ENCODE peak calls at places on chromosomes 12 and 14, in six cellular contexts. L, O, W, N, J and V are unnamed samples.
A peak's percentile ranks its signal among the peaks of the same experiment; 100 is the strongest.

GRCh38 chr14:33938131-33938949 is 12.5 kb downstream of the EGLN3 start:
- DNase-seq in O (peak; percentile 63), J (peak; percentile 41), L (peak; percentile 61), N (no peak), W (peak; percentile 76), V (no peak)

GRCh38 chr12:80183939-80184338 is 84.6 kb downstream of the OTOGL start:
- DNase-seq in W (no peak), L (peak; percentile 70), O (no peak), N (no peak), J (no peak), V (no peak)

GRCh38 chr14:105880616-105881015 is 354.2 kb downstream of the TMEM121 start:
- DNase-seq in O (no peak), L (no peak), J (no peak), N (no peak), W (no peak), V (no peak)

GRCh38 chr14:100145682-100146464 is 13.6 kb downstream of the DEGS2 start:
- DNase-seq in W (no peak), L (no peak), O (no peak), J (no peak), N (no peak), V (no peak)

GRCh38 chr12:4118017-4118510 is 155.5 kb upstream of the CCND2 start:
- DNase-seq in J (no peak), N (peak; percentile 56), O (no peak), W (peak; percentile 45), L (no peak), V (no peak)

GRCh38 chr12:124375141-124375788 is 80.4 kb downstream of the RFLNA start:
- DNase-seq in L (no peak), J (no peak), W (no peak), N (no peak), O (no peak), V (no peak)

GRCh38 chr12:82425241-82425640 is 66.9 kb downstream of the METTL25 start:
- DNase-seq in L (no peak), W (no peak), N (no peak), O (no peak), J (no peak), V (no peak)

GRCh38 chr12:42291680-42292079 is 34.2 kb downstream of the ZCRB1 start:
- DNase-seq in O (no peak), L (no peak), J (no peak), W (no peak), N (no peak), V (no peak)

GRCh38 chr14:89422181-89422951 is 5.3 kb upstream of the FOXN3 start:
- DNase-seq in N (no peak), J (no peak), L (no peak), O (no peak), W (no peak), V (no peak)

GRCh38 chr12:132144115-132145071 is at the start of the genes DDX51 and NOC4L:
- DNase-seq in O (peak; percentile 89), W (peak; percentile 95), L (peak; percentile 91), N (peak; percentile 98), J (peak; percentile 97), V (peak; percentile 60)

GRCh38 chr14:73472182-73473114 is 14.1 kb upstream of the NUMB start:
- DNase-seq in L (peak; percentile 67), N (peak; percentile 67), J (no peak), W (no peak), O (peak; percentile 48), V (peak; percentile 45)

GRCh38 chr12:98591209-98591608 is 2.3 kb upstream of the SLC25A3 start:
- DNase-seq in L (no peak), J (no peak), O (no peak), W (no peak), N (no peak), V (no peak)

GRCh38 chr14:71113376-71113775 is 206.1 kb downstream of the PCNX1 start:
- DNase-seq in L (no peak), W (no peak), O (no peak), N (no peak), J (no peak), V (no peak)

GRCh38 chr12:14756331-14757143 is 46.7 kb downstream of the WBP11 start:
- DNase-seq in O (no peak), J (peak; percentile 53), L (no peak), W (no peak), N (no peak), V (peak; percentile 52)